ENCODE peak calls at places on chromosome 7, in four cellular contexts. K is upper lobe of left lung, U is left ventricle myocardium inferior, S is A549. E is an unnamed sample. For H3K9me3, the result is how much of the 10 kb centered on the place peaks cover.

GRCh38 chr7:41754046-41754445 is 51.2 kb upstream of the INHBA start:
- DNase-seq in U (no peak), S (no peak), K (no peak), E (no peak)

GRCh38 chr7:23055582-23056178 is 41.8 kb upstream of the HYCC1 start:
- DNase-seq in K (no peak), S (peak), U (no peak), E (no peak)

GRCh38 chr7:41027428-41028115 is 675.3 kb downstream of the INHBA start:
- DNase-seq in U (no peak), K (no peak), S (peak), E (no peak)

GRCh38 chr7:129146237-129146979 is 1.9 kb downstream of the TSPAN33 start:
- DNase-seq in S (no peak), K (no peak), U (peak), E (no peak)

GRCh38 chr7:33215992-33216391 is 86.6 kb downstream of the BBS9 start:
- DNase-seq in U (no peak), K (no peak), S (no peak), E (no peak)

GRCh38 chr7:121138262-121138933 is 149.9 kb downstream of the CPED1 start:
- DNase-seq in S (no peak), K (no peak), U (no peak), E (no peak)

GRCh38 chr7:141533149-141533949 is 17.9 kb upstream of the AGK start:
- DNase-seq in S (peak), K (no peak), U (peak), E (no peak)

GRCh38 chr7:148727501-148728278 is 29.0 kb downstream of the CUL1 start:
- DNase-seq in S (no peak), U (no peak), K (no peak), E (no peak)

GRCh38 chr7:70694909-70695803 is 436.8 kb upstream of the GALNT17 start:
- DNase-seq in K (peak), S (no peak), U (no peak), E (no peak)

GRCh38 chr7:144011458-144012230 is 11.5 kb downstream of the OR6B1 start:
- DNase-seq in U (no peak), K (no peak), S (peak), E (no peak)

GRCh38 chr7:100022621-100023020 is 7.2 kb downstream of the ZKSCAN1 start:
- DNase-seq in S (peak), K (no peak), U (no peak), E (no peak)

GRCh38 chr7:151459726-151460473 is 20.0 kb upstream of the CRYGN start:
- DNase-seq in K (peak), S (peak), U (peak), E (no peak)

GRCh38 chr7:85111761-85112160 is 75.1 kb downstream of the SEMA3D start:
- DNase-seq in S (no peak), U (no peak), K (no peak), E (no peak)

GRCh38 chr7:128039487-128040099 is 8.4 kb upstream of the LRRC4 start:
- DNase-seq in K (no peak), U (no peak), S (no peak), E (no peak)

GRCh38 chr7:90597527-90597871 is 1.4 kb downstream of the CDK14 start:
- DNase-seq in S (no peak), U (no peak), K (no peak), E (no peak)

GRCh38 chr7:90595341-90595800 is 750 bp upstream of the CDK14 start:
- DNase-seq in K (no peak), U (no peak), S (no peak), E (no peak)

GRCh38 chr7:90596745-90597526 is 815 bp downstream of the CDK14 start:
- DNase-seq in U (no peak), K (no peak), S (no peak), E (no peak)

GRCh38 chr7:90594791-90595317 is 1.3 kb upstream of the CDK14 start:
- DNase-seq in K (no peak), S (no peak), U (peak), E (no peak)

DNA sequence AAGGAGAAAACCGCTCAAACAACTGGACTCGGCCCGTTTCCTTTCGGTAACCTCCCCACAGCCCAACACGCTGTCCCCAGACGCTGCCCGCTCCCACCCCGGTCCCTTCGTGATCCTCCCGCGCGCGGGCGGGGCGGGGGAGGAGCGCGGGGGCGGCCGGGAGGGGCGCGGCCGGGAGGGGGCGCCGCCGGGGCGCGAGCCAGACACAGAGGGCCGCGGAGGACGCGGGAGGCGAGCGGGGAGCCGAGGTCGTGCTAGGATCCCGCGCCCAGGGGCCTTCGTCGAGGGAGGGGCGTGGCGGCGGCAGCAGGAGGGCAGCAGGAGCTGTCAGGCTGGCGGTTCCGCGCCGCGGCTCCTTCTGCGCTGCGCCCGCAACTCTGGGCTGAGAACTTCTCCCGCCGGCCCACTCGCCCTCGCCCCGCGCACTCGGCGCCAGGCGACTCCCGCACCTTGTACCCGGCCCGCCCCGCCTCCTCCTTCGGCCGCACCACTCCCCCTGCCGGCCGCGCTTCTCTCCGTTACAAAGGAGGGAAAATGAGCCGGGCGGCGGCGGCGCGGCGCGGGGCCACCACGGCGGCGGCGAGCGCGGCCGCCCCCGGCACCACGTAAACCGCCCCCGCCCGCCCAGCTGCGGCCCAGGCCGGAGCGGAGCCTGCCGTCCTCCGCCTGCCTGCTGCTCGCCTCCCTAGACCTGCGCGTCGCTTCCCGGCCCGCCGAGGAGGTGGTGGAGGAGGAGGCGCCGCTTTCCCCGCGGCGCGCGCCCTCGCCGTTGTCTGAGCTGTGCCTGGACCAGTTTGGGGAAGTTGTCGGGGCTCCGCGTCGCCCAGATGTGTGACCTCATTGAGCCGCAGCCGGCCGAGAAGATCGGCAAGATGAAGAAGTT is at the start of gene CDK14:
- DNase-seq in K (peak), S (peak), U (peak), E (no peak)
- TF ChIP-seq CTCF in K (peak), S (peak), U (peak), E (peak)

GRCh38 chr7:51660516-51660915 is 343.9 kb upstream of the COBL start:
- DNase-seq in U (no peak), S (no peak), K (peak), E (no peak)

GRCh38 chr7:51658684-51659083 is 342.1 kb upstream of the COBL start:
- DNase-seq in S (no peak), U (no peak), K (no peak), E (no peak)
- H3K9me3 ChIP-seq in S (under half), U (under half), K (under half), E (under half)

GRCh38 chr7:36982749-36983148 is 258.5 kb upstream of the AOAH start:
- DNase-seq in K (no peak), U (no peak), S (no peak), E (no peak)

GRCh38 chr7:36986429-36987362 is 262.4 kb upstream of the AOAH start:
- DNase-seq in U (peak), S (peak), K (no peak), E (no peak)

GRCh38 chr7:36985866-36986402 is 261.6 kb upstream of the AOAH start:
- DNase-seq in U (no peak), S (no peak), K (no peak), E (no peak)

GRCh38 chr7:36984051-36984492 is 259.8 kb upstream of the AOAH start:
- DNase-seq in S (no peak), U (no peak), K (no peak), E (no peak)

GRCh38 chr7:36984710-36985308 is 260.5 kb upstream of the AOAH start:
- DNase-seq in K (no peak), U (no peak), S (no peak), E (no peak)
- H3K27ac ChIP-seq in K (peak), U (no peak), S (no peak), E (no peak)

DNA sequence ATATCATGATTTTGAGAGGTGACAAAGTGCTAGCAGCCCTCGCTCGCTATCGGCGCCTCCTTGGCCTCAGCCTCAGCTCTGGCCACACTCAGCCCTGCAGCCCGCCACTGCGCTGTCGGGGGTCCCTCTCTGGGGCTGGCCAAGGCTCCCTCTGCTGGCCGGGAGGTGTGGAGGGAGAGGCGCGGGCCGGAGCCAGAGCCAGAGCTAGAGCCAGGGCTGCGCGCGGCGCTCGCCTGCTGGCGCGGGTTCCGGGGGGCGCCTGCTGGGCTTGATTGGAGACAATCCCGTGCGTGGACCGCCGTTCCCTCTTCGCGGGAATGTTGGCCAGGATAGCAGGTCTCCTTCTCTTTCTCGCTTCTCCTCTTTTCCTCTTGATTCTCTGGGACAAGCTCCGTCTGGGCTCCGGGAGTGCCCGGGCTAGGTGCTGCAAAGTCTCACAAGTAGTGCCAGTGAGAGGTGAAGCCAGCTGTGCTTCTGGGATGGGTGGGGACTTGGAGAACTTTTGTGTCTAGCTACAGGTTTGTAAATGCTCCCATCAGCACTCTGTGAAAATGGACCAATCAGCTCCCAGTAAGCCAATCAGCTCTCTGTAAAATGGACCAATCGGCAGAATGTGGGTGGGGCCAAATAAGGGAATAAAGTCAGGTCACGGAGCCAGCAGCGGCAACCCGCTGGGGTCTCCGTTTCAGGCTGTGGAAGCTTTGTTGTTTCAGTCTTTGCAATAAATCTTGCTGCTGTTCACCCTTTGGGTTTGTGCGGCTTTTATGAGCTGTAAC is 43.4 kb upstream of the ELMO1 start:
- DNase-seq in S (no peak), K (peak), U (no peak), E (no peak)
- TF ChIP-seq CTCF in S (no peak), K (no peak), U (peak), E (no peak)

DNA sequence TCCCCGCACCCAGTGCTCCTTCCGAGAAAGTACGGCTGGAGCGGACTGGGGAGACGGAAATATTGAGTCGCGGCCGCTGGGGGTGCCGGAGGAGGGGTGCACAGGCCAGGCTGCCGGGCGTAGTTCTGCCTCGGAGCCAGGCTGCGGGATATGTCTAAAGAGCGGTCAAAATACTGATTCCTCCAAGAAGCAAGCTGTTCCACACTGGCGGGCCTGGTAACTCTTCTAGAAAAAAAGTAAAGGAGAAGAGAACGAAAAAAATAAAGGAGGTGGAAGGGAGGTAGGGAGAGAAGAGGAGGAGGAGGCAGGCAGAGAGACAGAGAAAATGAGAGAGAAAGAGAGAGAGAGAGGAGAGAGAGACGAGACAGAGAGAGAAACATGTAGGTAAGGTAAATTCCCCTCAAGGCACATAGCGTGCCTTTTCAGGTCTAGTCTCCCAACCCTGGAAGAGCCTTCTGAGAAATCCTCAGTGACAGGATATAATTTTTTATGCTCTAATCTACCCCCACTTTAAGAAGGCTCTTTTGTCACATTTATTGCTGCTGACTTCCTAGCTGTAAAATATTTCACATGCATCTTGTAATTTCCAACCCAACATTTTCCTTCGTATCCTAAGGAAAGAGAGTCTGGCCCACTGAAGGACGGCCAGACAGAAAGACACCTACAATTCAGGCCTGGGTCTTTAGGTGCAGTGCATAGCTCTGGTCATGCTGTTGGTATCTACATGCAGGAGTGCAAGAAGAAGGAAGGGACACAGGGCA is 5.7 kb downstream of the DLX5 start:
- DNase-seq in U (no peak), K (no peak), S (no peak), E (no peak)
- H3K9me3 ChIP-seq in U (under half), K (under half), S (under half), E (under half)

GRCh38 chr7:7858559-7858958 is 110.0 kb upstream of the GLCCI1 start:
- DNase-seq in U (no peak), S (no peak), K (no peak), E (no peak)

GRCh38 chr7:7851991-7852390 is 116.6 kb upstream of the GLCCI1 start:
- DNase-seq in U (no peak), S (no peak), K (no peak), E (no peak)

GRCh38 chr7:7862393-7862792 is 106.2 kb upstream of the GLCCI1 start:
- DNase-seq in K (no peak), U (no peak), S (no peak), E (no peak)

GRCh38 chr7:7861211-7861633 is 107.4 kb upstream of the GLCCI1 start:
- DNase-seq in K (no peak), U (no peak), S (peak), E (no peak)

DNA sequence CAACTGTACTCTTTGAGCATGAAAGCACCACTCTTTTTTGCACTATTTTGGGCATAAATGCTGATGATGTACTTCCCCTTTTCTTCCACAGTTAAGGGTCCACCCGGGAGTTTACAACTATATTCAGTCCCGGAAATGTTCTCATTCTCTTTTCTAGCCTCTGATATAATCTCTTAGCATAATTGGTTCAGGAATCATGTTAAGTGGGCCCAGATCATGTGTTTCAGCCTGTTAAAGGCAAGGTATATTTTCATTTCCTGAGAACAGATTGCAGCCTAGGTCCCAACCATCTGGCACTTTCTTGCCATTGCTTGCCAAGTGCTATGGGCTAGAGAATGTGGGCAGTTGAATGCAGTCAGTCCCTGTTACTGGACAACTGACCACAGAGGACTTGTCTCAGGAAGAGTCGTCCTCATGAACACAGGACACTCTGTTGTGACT is 111.4 kb upstream of the GLCCI1 start:
- DNase-seq in S (no peak), U (no peak), K (no peak), E (no peak)
- H3K27ac ChIP-seq in S (no peak), U (no peak), K (no peak), E (no peak)

GRCh38 chr7:31056775-31057346 is 4.8 kb downstream of the ADCYAP1R1 start:
- DNase-seq in K (no peak), U (no peak), S (peak), E (no peak)
- TF ChIP-seq CTCF in K (no peak), U (no peak), S (peak), E (no peak)

GRCh38 chr7:157927313-157927925 is 590.6 kb downstream of the DNAJB6 start:
- DNase-seq in K (no peak), S (no peak), U (no peak), E (no peak)
- H3K9me3 ChIP-seq in K (under half), S (under half), U (under half), E (under half)

GRCh38 chr7:50656141-50656895 is 91.1 kb upstream of the DDC start:
- DNase-seq in U (no peak), K (no peak), S (no peak), E (no peak)
- H3K27ac ChIP-seq in U (peak), K (peak), S (no peak), E (peak)

GRCh38 chr7:140308060-140308459 is 90.3 kb downstream of the SLC37A3 start:
- DNase-seq in K (no peak), S (no peak), U (no peak), E (no peak)

GRCh38 chr7:140300263-140301131 is 97.8 kb downstream of the SLC37A3 start:
- DNase-seq in S (no peak), U (no peak), K (no peak), E (no peak)

DNA sequence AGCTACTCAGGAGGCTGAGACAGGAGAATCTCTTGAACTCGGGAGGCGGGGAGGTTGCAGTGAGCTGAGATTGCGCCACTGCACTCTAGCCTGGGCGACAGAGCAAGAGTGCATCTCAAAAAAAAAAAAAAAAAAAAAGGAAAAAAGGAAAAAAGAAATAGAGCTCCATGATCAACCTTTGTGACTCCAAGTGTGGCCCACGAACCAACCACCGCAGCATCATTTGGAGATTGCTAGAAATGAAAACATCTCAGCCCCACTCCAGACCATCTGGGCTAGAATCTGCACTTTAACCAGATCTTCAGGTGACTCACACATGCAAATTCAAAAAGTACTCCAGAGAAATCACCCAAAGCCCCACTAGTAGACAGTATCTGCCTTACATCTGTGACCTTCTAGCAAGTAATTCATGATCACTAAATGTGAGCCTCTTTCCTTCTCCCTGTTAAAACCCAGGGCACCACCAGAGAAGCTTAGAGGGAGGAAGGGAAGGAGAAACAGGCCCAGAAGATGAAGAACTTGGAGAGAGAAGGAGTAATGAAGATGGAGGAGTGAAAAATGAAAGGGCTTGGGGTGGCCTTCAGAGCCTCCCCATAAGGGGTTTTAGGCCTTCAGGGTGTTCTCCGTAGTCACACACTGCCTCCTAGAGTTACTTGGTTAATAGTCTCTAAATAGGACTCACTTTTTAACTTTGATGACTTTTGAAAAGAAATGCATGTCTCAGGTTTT is 94.1 kb downstream of the SLC37A3 start:
- DNase-seq in K (no peak), U (no peak), S (peak), E (no peak)
- TF ChIP-seq CTCF in K (peak), U (peak), S (peak), E (peak)

E was measured in esophagus squamous epithelium.